ENCODE peak calls at places on chromosomes 2 and 18, in ten cellular contexts. C is stimulated activated CD8-positive, alpha-beta memory T cell treated with anti-CD3 and anti-CD28 coated beads, Interleukin-15, amount 100 ng/mL, for 48 hours; L is left ventricle myocardium inferior; V is heart left ventricle; W is activated CD4-positive, alpha-beta T cell treated with anti-CD3 and anti-CD28 coated beads for 24 hours; J is HCT116; Z is M059J; S is CD8-positive, alpha-beta T cell; I is gastrocnemius medialis; M is AG08396. O is an unnamed sample.

GRCh38 chr2:29518988-29519925 is 402.1 kb downstream of the ALK start:
- DNase-seq in Z (peak), J (no peak), W (no peak), L (no peak), V (no peak), I (peak), S (no peak), C (no peak), M (peak), O (no peak)

GRCh38 chr18:36086186-36086585 is 18.8 kb upstream of the RPRD1A start:
- DNase-seq in I (no peak), C (no peak), M (no peak), J (no peak), W (no peak), S (no peak), V (no peak), L (no peak), Z (peak), O (no peak)

GRCh38 chr2:85579266-85579935 is 2.0 kb downstream of the VAMP8 start:
- DNase-seq in V (peak), Z (no peak), M (peak), L (no peak), S (no peak), C (no peak), J (no peak), W (no peak), I (no peak), O (no peak)

GRCh38 chr2:85772019-85772745 is 18.4 kb downstream of the ATOH8 start:
- DNase-seq in L (peak), V (peak), Z (peak), J (peak), C (no peak), I (peak), W (no peak), M (peak), S (no peak), O (peak)

GRCh38 chr18:49584431-49584830 is 22.6 kb downstream of the LIPG start:
- DNase-seq in J (no peak), V (no peak), I (no peak), W (no peak), C (no peak), L (no peak), S (no peak), M (no peak), Z (peak), O (no peak)

GRCh38 chr2:119315241-119315925 is 51.3 kb downstream of the C2orf76 start:
- DNase-seq in Z (no peak), M (no peak), L (no peak), I (no peak), W (no peak), V (no peak), J (no peak), C (no peak), S (no peak), O (no peak)

GRCh38 chr2:149613712-149614111 is 26.1 kb upstream of the MMADHC start:
- DNase-seq in W (no peak), Z (no peak), L (no peak), M (peak), V (no peak), I (no peak), S (no peak), C (no peak), J (no peak), O (no peak)

GRCh38 chr18:52334896-52335295 is 5.1 kb upstream of the DCC start:
- DNase-seq in Z (peak), S (no peak), V (no peak), C (no peak), I (no peak), J (no peak), M (no peak), W (no peak), L (no peak), O (no peak)

GRCh38 chr2:218570850-218571249 is 2.2 kb downstream of the CNOT9 start:
- DNase-seq in L (no peak), M (peak), S (no peak), Z (peak), C (no peak), V (no peak), W (no peak), J (no peak), I (no peak), O (no peak)

GRCh38 chr2:11071939-11072338 is 83.3 kb upstream of the SLC66A3 start:
- DNase-seq in W (no peak), V (no peak), L (no peak), M (no peak), I (no peak), C (no peak), Z (no peak), J (no peak), S (no peak), O (no peak)

GRCh38 chr2:199404841-199405240 is 52.9 kb downstream of the SATB2 start:
- DNase-seq in J (no peak), I (no peak), W (no peak), C (no peak), L (no peak), V (no peak), M (peak), Z (peak), S (no peak), O (no peak)

GRCh38 chr2:8219631-8220393 is 462.0 kb upstream of the ID2 start:
- DNase-seq in W (no peak), Z (peak), L (peak), C (no peak), I (peak), M (peak), V (peak), J (no peak), S (no peak), O (no peak)

GRCh38 chr2:154173164-154173563 is 301.4 kb downstream of the GALNT13 start:
- DNase-seq in J (no peak), S (no peak), V (no peak), Z (no peak), C (no peak), M (no peak), W (no peak), L (no peak), I (no peak), O (no peak)

GRCh38 chr2:3633089-3633981 is 24.7 kb upstream of the ALLC start:
- DNase-seq in C (no peak), V (peak), S (no peak), L (no peak), Z (peak), W (no peak), J (no peak), M (no peak), I (no peak), O (no peak)

GRCh38 chr2:239375278-239376061 is 25.4 kb downstream of the HDAC4 start:
- DNase-seq in V (no peak), S (no peak), M (no peak), J (no peak), C (no peak), Z (no peak), I (no peak), W (no peak), L (no peak), O (no peak)

GRCh38 chr2:213065583-213066444 is 85.6 kb downstream of the IKZF2 start:
- DNase-seq in M (peak), V (peak), L (peak), C (no peak), J (no peak), S (peak), I (no peak), Z (no peak), W (no peak), O (peak)

GRCh38 chr2:109054865-109055264 is 65.8 kb upstream of the EDAR start:
- DNase-seq in I (no peak), S (no peak), M (no peak), L (no peak), W (no peak), V (no peak), J (no peak), C (no peak), Z (no peak), O (no peak)

GRCh38 chr2:40158781-40159180 is 293.1 kb downstream of the SLC8A1 start:
- DNase-seq in I (no peak), M (no peak), C (no peak), V (no peak), Z (no peak), L (no peak), W (no peak), S (no peak), J (no peak), O (no peak)

GRCh38 chr2:132581917-132582316 is 88.1 kb downstream of the LYPD1 start:
- DNase-seq in V (no peak), I (no peak), L (no peak), J (no peak), W (no peak), S (no peak), Z (no peak), C (no peak), M (no peak), O (no peak)

GRCh38 chr2:3536682-3537632 is 17.6 kb upstream of the ADI1 start:
- DNase-seq in M (peak), C (peak), W (no peak), V (peak), Z (peak), S (no peak), I (peak), J (peak), L (peak), O (peak)

GRCh38 chr2:172106128-172106961 is 3.6 kb upstream of the DLX2 start:
- DNase-seq in S (peak), L (no peak), V (no peak), I (no peak), W (no peak), J (no peak), C (no peak), Z (peak), M (peak), O (peak)

GRCh38 chr2:61262699-61263098 is 100.7 kb downstream of the C2orf74 start:
- DNase-seq in Z (peak), M (no peak), V (no peak), I (no peak), C (no peak), S (no peak), J (no peak), L (no peak), W (no peak), O (no peak)

GRCh38 chr2:182240862-182241371 is 185.9 kb downstream of the PDE1A start:
- DNase-seq in S (no peak), J (peak), Z (peak), M (peak), V (no peak), C (no peak), L (no peak), I (no peak), W (no peak), O (no peak)

GRCh38 chr2:105598853-105599252 is 145.9 kb upstream of the NCK2 start:
- DNase-seq in L (no peak), M (no peak), W (no peak), S (no peak), J (no peak), Z (no peak), I (no peak), C (no peak), V (no peak), O (no peak)

GRCh38 chr18:48319796-48320638 is 89.2 kb downstream of the ZBTB7C start:
- DNase-seq in Z (peak), W (no peak), V (no peak), M (no peak), I (no peak), S (no peak), L (no peak), C (no peak), J (no peak), O (no peak)

GRCh38 chr2:70994055-70994444 is 623 bp downstream of the TEX261 start:
- DNase-seq in V (no peak), J (no peak), S (no peak), Z (no peak), I (no peak), M (no peak), W (no peak), C (peak), L (no peak), O (no peak)

GRCh38 chr2:102927854-102928267 is 166.0 kb downstream of the TMEM182 start:
- DNase-seq in W (no peak), M (no peak), J (no peak), V (no peak), S (no peak), L (no peak), Z (no peak), C (no peak), I (no peak), O (no peak)

GRCh38 chr2:169767243-169767888 is 31.3 kb upstream of the SSB start:
- DNase-seq in V (peak), L (no peak), M (peak), C (peak), Z (peak), S (peak), W (peak), I (peak), J (peak), O (no peak)

GRCh38 chr2:100781523-100782375 is 38.2 kb upstream of the NPAS2 start:
- DNase-seq in M (no peak), L (no peak), V (no peak), C (no peak), J (no peak), I (no peak), S (no peak), W (no peak), Z (no peak), O (no peak)

GRCh38 chr2:107215764-107216398 is 329.9 kb upstream of the ST6GAL2 start:
- DNase-seq in S (no peak), L (no peak), C (no peak), Z (no peak), I (no peak), V (no peak), W (no peak), J (no peak), M (no peak), O (no peak)

GRCh38 chr2:96359310-96359709 is 23.7 kb downstream of the NCAPH start:
- DNase-seq in V (peak), Z (no peak), C (no peak), J (no peak), L (peak), W (no peak), M (no peak), I (no peak), S (peak), O (no peak)

GRCh38 chr2:102193074-102193473 is 6.3 kb downstream of the IL1RL2 start:
- DNase-seq in W (no peak), I (no peak), M (peak), J (no peak), Z (peak), L (no peak), V (no peak), S (no peak), C (no peak), O (no peak)

GRCh38 chr2:62499430-62500060 is 6.5 kb downstream of the TMEM17 start:
- DNase-seq in S (no peak), L (no peak), V (no peak), C (no peak), J (no peak), W (no peak), M (no peak), I (no peak), Z (no peak), O (no peak)

GRCh38 chr2:134446431-134447091 is 192.7 kb downstream of the MGAT5 start:
- DNase-seq in L (no peak), M (no peak), S (no peak), W (no peak), I (no peak), V (no peak), Z (peak), J (no peak), C (no peak), O (no peak)

GRCh38 chr2:43927442-43927841 is 68.3 kb downstream of the LRPPRC start:
- DNase-seq in S (no peak), V (no peak), Z (no peak), L (no peak), W (no peak), J (no peak), M (no peak), C (no peak), I (no peak), O (no peak)

GRCh38 chr18:24014986-24015896 is 687 bp downstream of the TTC39C start:
- DNase-seq in Z (peak), I (peak), C (peak), J (no peak), V (peak), L (peak), S (peak), W (no peak), M (peak), O (peak)

O was measured in ecto neural progenitor cell.